ENCODE peak calls at places on chromosomes 1 and 21, in five cellular contexts. M, K, D, Z and I are unnamed samples.

GRCh38 chr1:246836647-246837046 is 95.1 kb downstream of the AHCTF1 start:
- DNase-seq in M (no peak), K (no peak), D (no peak), Z (no peak), I (no peak)

GRCh38 chr1:203675596-203676347 is 49.1 kb downstream of the ATP2B4 start:
- DNase-seq in M (no peak), K (no peak), D (no peak), Z (no peak), I (no peak)

GRCh38 chr1:111192643-111193519 is 7.6 kb downstream of the DENND2D start:
- DNase-seq in M (no peak), K (no peak), D (no peak), Z (no peak), I (no peak)

GRCh38 chr21:32578107-32578691 is 7.1 kb downstream of the TCP10L start:
- DNase-seq in M (no peak), K (no peak), D (no peak), Z (no peak), I (no peak)

GRCh38 chr1:3547055-3548005 is 64.0 kb downstream of the MEGF6 start:
- DNase-seq in M (no peak), K (no peak), D (no peak), Z (no peak), I (no peak)

GRCh38 chr1:31196685-31197084 is 43.0 kb downstream of the NKAIN1 start:
- DNase-seq in M (peak), K (no peak), D (no peak), Z (no peak), I (no peak)

GRCh38 chr1:39081266-39082139 is 55.4 kb downstream of the NDUFS5 start:
- DNase-seq in M (peak), K (peak), D (no peak), Z (no peak), I (peak)

GRCh38 chr21:34926784-34927548 is 122.1 kb downstream of the RUNX1 start:
- DNase-seq in M (no peak), K (no peak), D (no peak), Z (no peak), I (no peak)

GRCh38 chr1:60958001-60958400 is 124.4 kb upstream of the NFIA start:
- DNase-seq in M (peak), K (no peak), D (no peak), Z (no peak), I (no peak)

GRCh38 chr1:63454269-63454668 is 68.8 kb downstream of the ITGB3BP start:
- DNase-seq in M (no peak), K (no peak), D (peak), Z (no peak), I (no peak)